ENCODE peak calls at places on chromosomes 11 and 22, in five cellular contexts. U is fibroblast of lung, F is astrocyte, Y is GM23248, M is MM.1S. O is an unnamed sample.
A peak's percentile ranks its signal among the peaks of the same experiment; 100 is the strongest.

GRCh38 chr11:45169310-45170072 is 23.1 kb downstream of the PRDM11 start:
- DNase-seq in Y (no peak), M (no peak), U (peak; percentile 37), F (peak; percentile 20), O (no peak)

GRCh38 chr11:128905345-128906184 is 14.4 kb downstream of the KCNJ5 start:
- DNase-seq in Y (peak; percentile 63), M (peak; percentile 49), U (peak; percentile 56), F (no peak), O (no peak)

GRCh38 chr11:114132944-114133394 is 73.5 kb downstream of the ZBTB16 start:
- DNase-seq in M (no peak), Y (peak; percentile 91), U (peak; percentile 27), F (peak; percentile 12), O (no peak)

GRCh38 chr22:27267145-27267544 is 534.4 kb downstream of the MN1 start:
- DNase-seq in F (peak; percentile 83), Y (peak; percentile 91), U (peak; percentile 83), M (no peak), O (no peak)

GRCh38 chr11:122069946-122070345 is 46.1 kb downstream of the BLID start:
- DNase-seq in Y (peak; percentile 89), U (peak; percentile 94), M (peak; percentile 90), F (peak; percentile 91), O (no peak)

GRCh38 chr11:131667566-131667965 is 297.2 kb downstream of the NTM start:
- DNase-seq in Y (no peak), M (no peak), U (no peak), F (no peak), O (no peak)

GRCh38 chr11:6735306-6735705 is 36.5 kb downstream of the OR2AG2 start:
- DNase-seq in F (peak; percentile 5), M (no peak), U (peak; percentile 13), Y (peak; percentile 58), O (no peak)

GRCh38 chr11:102762414-102762813 is 18.0 kb downstream of the MMP10 start:
- DNase-seq in Y (peak; percentile 74), U (peak; percentile 84), F (peak; percentile 82), M (no peak), O (no peak)

GRCh38 chr11:130653838-130654601 is 205.6 kb downstream of the ADAMTS15 start:
- DNase-seq in M (no peak), U (peak; percentile 66), Y (peak; percentile 72), F (peak; percentile 59), O (no peak)

DNA sequence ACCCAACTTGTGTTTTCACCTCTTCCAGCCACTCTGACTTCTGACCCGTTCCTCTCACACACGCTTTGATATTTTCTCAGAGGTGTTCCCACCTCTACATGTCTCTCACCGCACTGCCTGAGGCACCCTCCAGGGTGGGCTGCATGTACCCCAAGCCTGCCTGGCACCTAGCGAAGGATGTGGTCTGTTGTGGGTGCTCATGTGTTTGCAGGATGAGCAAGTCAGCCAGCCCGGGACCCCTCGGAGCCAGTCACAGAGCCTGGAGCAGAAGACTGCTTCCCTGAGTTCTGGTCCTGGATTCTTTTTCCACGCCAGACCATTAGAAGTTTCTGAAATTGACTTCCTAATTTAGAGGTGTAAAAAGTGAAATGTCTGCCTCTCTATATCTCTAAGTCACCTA is 3.8 kb downstream of the GTSE1 start:
- DNase-seq in M (no peak), U (no peak), Y (no peak), F (no peak), O (no peak)
- H3K9ac ChIP-seq in M (no peak overlapping the region), U (no peak overlapping the region), Y (no peak overlapping the region), F (no peak overlapping the region), O (no peak overlapping the region)

GRCh38 chr11:47843354-47844060 is 4.6 kb downstream of the NUP160 start:
- DNase-seq in U (no peak), F (no peak), Y (no peak), M (no peak), O (no peak)
- H3K36me3 ChIP-seq in U (peaks cover 14% of the 10 kb centered on the region), F (peaks cover 37% of the 10 kb centered on the region), Y (peaks cover 16% of the 10 kb centered on the region), M (peaks cover 20% of the 10 kb centered on the region), O (peaks cover 83% of the 10 kb centered on the region)

GRCh38 chr22:21796231-21796630 is 60.6 kb upstream of the YPEL1 start:
- DNase-seq in M (no peak), F (no peak), Y (no peak), U (no peak), O (no peak)
- H3K27ac ChIP-seq in M (no peak overlapping the region), F (no peak overlapping the region), Y (no peak overlapping the region), U (no peak overlapping the region), O (no peak overlapping the region)

GRCh38 chr22:23202812-23203451 is 22.6 kb downstream of the BCR start:
- DNase-seq in U (no peak), Y (no peak), M (no peak), F (no peak), O (no peak)

GRCh38 chr22:23203452-23204124 is 23.3 kb downstream of the BCR start:
- DNase-seq in U (no peak), F (no peak), M (no peak), Y (no peak), O (no peak)

GRCh38 chr22:23204125-23204488 is 23.8 kb downstream of the BCR start:
- DNase-seq in U (no peak), Y (peak; percentile 80), F (no peak), M (no peak), O (no peak)

GRCh38 chr22:23205330-23205729 is 25.0 kb downstream of the BCR start:
- DNase-seq in M (no peak), Y (no peak), U (no peak), F (no peak), O (no peak)

GRCh38 chr22:23204541-23205157 is 24.3 kb downstream of the BCR start:
- DNase-seq in Y (peak; percentile 51), U (peak; percentile 38), M (no peak), F (no peak), O (no peak)
- H3K9ac ChIP-seq in Y (peak overlapping the region; percentile 8), U (no peak overlapping the region), M (no peak overlapping the region), F (no peak overlapping the region), O (no peak overlapping the region)

GRCh38 chr11:1275021-1275420 is 34.4 kb downstream of the TOLLIP start:
- DNase-seq in Y (no peak), M (no peak), F (no peak), U (no peak), O (no peak)
- H3K36me3 ChIP-seq in Y (no peaks in the 10 kb centered on the region), M (no peaks in the 10 kb centered on the region), F (peaks cover 2% of the 10 kb centered on the region), U (peaks cover 11% of the 10 kb centered on the region), O (no peaks in the 10 kb centered on the region)

DNA sequence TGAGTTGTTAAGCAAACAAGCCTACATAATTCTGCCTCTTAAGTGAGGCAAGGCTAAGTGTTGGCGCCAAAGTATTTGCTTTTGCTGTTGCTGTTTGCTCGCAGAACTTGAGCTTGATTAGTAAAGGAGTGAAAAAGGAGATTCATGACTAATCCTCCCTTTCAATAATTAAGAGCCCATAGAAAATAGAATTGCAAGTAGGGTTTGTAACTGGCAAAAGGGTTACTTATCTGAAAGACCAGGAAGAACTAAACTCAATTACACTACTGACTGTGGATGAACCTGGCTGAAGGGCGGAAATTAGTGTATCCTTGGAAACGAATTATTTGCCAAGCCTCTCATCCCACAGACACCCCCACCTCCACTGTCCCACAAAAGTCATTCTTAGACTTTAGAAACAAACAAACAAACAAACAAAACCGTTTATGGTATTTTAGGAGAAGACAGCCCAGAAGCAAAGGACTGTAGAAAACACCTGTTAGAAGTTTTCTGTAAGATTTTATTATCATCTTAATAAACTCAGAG is 404 bp upstream of the EXPH5 start:
- DNase-seq in F (no peak), U (no peak), Y (no peak), M (no peak), O (no peak)
- H3K27ac ChIP-seq in F (no peak overlapping the region), U (no peak overlapping the region), Y (no peak overlapping the region), M (peak overlapping the region; percentile 19), O (no peak overlapping the region)

DNA sequence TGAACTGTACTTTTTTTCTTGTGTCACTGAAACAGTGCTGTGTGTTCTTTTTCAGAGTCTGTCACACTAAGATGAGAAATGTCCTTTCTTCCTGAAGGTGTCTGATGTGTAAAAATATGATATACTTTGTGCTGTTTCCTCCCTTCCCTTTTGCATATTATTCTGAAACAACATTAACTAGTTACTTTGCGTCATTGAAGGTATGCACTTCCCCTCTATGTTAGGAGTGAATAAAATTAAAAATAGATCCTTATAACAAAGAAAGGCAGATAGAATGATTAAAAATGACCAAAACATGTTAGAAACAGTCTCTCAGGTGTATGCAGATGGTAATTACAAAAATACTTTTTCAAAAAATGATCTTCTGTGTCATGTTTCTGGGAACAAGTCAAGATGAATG is 1.6 kb upstream of the RAB30 start:
- DNase-seq in M (no peak), U (no peak), F (no peak), Y (no peak), O (no peak)
- H3K9ac ChIP-seq in M (peak overlapping the region; percentile 95), U (no peak overlapping the region), F (peak overlapping the region; percentile 99), Y (peak overlapping the region; percentile 96), O (peak overlapping the region; percentile 99)

GRCh38 chr22:19195796-19196731 is 17.5 kb upstream of the SLC25A1 start:
- DNase-seq in U (no peak), M (no peak), F (no peak), Y (no peak), O (no peak)
- H3K36me3 ChIP-seq in U (peaks cover 5% of the 10 kb centered on the region), M (no peaks in the 10 kb centered on the region), F (no peaks in the 10 kb centered on the region), Y (no peaks in the 10 kb centered on the region), O (no peaks in the 10 kb centered on the region)

GRCh38 chr11:43921561-43922294 is 20.7 kb upstream of the C11orf96 start:
- DNase-seq in Y (no peak), F (no peak), M (peak; percentile 87), U (no peak), O (no peak)
- H3K27ac ChIP-seq in Y (peak overlapping the region; percentile 80), F (peak overlapping the region; percentile 86), M (peak overlapping the region; percentile 95), U (peak overlapping the region; percentile 73), O (no peak overlapping the region)